ENCODE peak calls at places on chromosomes 16 and 17, in seven cellular contexts. One of them, this sample, is unnamed.

GRCh38 chr17:77370536-77370935 is 229.8 kb downstream of the SEC14L1 start:
- DNase-seq in activated naive CD4-positive, alpha-beta T cell treated with anti-CD3 and anti-CD28 coated beads, Interleukin-2, amount 50 U/mL, for 72 hours: no peak
- DNase-seq in OCI-M1: no peak
- DNase-seq in SW 1271: no peak
- DNase-seq in heart left ventricle: no peak
- DNase-seq in A549: no peak
- DNase-seq in Caco-2: no peak
- DNase-seq in this sample: no peak

GRCh38 chr16:71467810-71468209 is 5.8 kb upstream of the ZNF23 start:
- DNase-seq in activated naive CD4-positive, alpha-beta T cell treated with anti-CD3 and anti-CD28 coated beads, Interleukin-2, amount 50 U/mL, for 72 hours: peak
- DNase-seq in OCI-M1: peak
- DNase-seq in SW 1271: no peak
- DNase-seq in heart left ventricle: no peak
- DNase-seq in A549: no peak
- DNase-seq in Caco-2: peak
- DNase-seq in this sample: peak

GRCh38 chr17:74607219-74607618 is 15.1 kb upstream of the CD300LD start:
- DNase-seq in activated naive CD4-positive, alpha-beta T cell treated with anti-CD3 and anti-CD28 coated beads, Interleukin-2, amount 50 U/mL, for 72 hours: no peak
- DNase-seq in OCI-M1: no peak
- DNase-seq in SW 1271: no peak
- DNase-seq in heart left ventricle: no peak
- DNase-seq in A549: no peak
- DNase-seq in Caco-2: no peak
- DNase-seq in this sample: no peak

GRCh38 chr17:6279659-6280058 is 155.3 kb downstream of the AIPL1 start:
- DNase-seq in activated naive CD4-positive, alpha-beta T cell treated with anti-CD3 and anti-CD28 coated beads, Interleukin-2, amount 50 U/mL, for 72 hours: no peak
- DNase-seq in OCI-M1: peak
- DNase-seq in SW 1271: peak
- DNase-seq in heart left ventricle: no peak
- DNase-seq in A549: no peak
- DNase-seq in Caco-2: peak
- DNase-seq in this sample: no peak

GRCh38 chr16:75116081-75116910 is at the start of gene LDHD:
- DNase-seq in activated naive CD4-positive, alpha-beta T cell treated with anti-CD3 and anti-CD28 coated beads, Interleukin-2, amount 50 U/mL, for 72 hours: no peak
- DNase-seq in OCI-M1: peak
- DNase-seq in SW 1271: peak
- DNase-seq in heart left ventricle: peak
- DNase-seq in A549: peak
- DNase-seq in Caco-2: peak
- DNase-seq in this sample: peak

GRCh38 chr17:17024778-17025300 is 17.4 kb upstream of the MPRIP start:
- DNase-seq in activated naive CD4-positive, alpha-beta T cell treated with anti-CD3 and anti-CD28 coated beads, Interleukin-2, amount 50 U/mL, for 72 hours: no peak
- DNase-seq in OCI-M1: no peak
- DNase-seq in SW 1271: no peak
- DNase-seq in heart left ventricle: peak
- DNase-seq in A549: no peak
- DNase-seq in Caco-2: no peak
- DNase-seq in this sample: no peak

GRCh38 chr16:46918905-46919792 is 35.0 kb downstream of the GPT2 start:
- DNase-seq in activated naive CD4-positive, alpha-beta T cell treated with anti-CD3 and anti-CD28 coated beads, Interleukin-2, amount 50 U/mL, for 72 hours: no peak
- DNase-seq in OCI-M1: no peak
- DNase-seq in SW 1271: no peak
- DNase-seq in heart left ventricle: no peak
- DNase-seq in A549: no peak
- DNase-seq in Caco-2: peak
- DNase-seq in this sample: no peak

GRCh38 chr17:64315032-64315490 is 52.0 kb upstream of the TEX2 start:
- DNase-seq in activated naive CD4-positive, alpha-beta T cell treated with anti-CD3 and anti-CD28 coated beads, Interleukin-2, amount 50 U/mL, for 72 hours: no peak
- DNase-seq in OCI-M1: no peak
- DNase-seq in SW 1271: no peak
- DNase-seq in heart left ventricle: peak
- DNase-seq in A549: no peak
- DNase-seq in Caco-2: no peak
- DNase-seq in this sample: no peak

This sample was measured in HEK293T.